ENCODE peak calls at places on chromosome 5, in seven cellular contexts. H is brain microvascular endothelial cell, Y is endothelial cell, F is heart right ventricle, T is tibial artery, R is upper lobe of right lung, D is NB4. K is an unnamed sample.
A peak's percentile ranks its signal among the peaks of the same experiment; 100 is the strongest.

GRCh38 chr5:126000533-126000932 is 422.7 kb upstream of the GRAMD2B start:
- DNase-seq in H (no peak), Y (no peak), F (no peak), T (no peak), R (no peak), D (no peak), K (no peak)

GRCh38 chr5:142025637-142026036 is 12.8 kb upstream of the GNPDA1 start:
- DNase-seq in H (no peak), Y (no peak), F (no peak), T (no peak), R (no peak), D (no peak), K (no peak)

GRCh38 chr5:36152324-36153298 is 700 bp downstream of the SKP2 start:
- DNase-seq in H (no peak), Y (no peak), F (no peak), T (no peak), R (no peak), D (peak; percentile 43), K (no peak)

GRCh38 chr5:17182494-17182893 is 34.9 kb upstream of the BASP1 start:
- DNase-seq in H (peak; percentile 39), Y (no peak), F (no peak), T (no peak), R (no peak), D (no peak), K (no peak)

GRCh38 chr5:170467000-170467707 is 36.7 kb upstream of the KCNIP1 start:
- DNase-seq in H (peak; percentile 91), Y (no peak), F (no peak), T (no peak), R (no peak), D (peak; percentile 69), K (no peak)

GRCh38 chr5:14178671-14179211 is 35.6 kb downstream of the TRIO start:
- DNase-seq in H (peak; percentile 82), Y (no peak), F (no peak), T (no peak), R (no peak), D (no peak), K (no peak)

GRCh38 chr5:79133657-79134451 is 22.2 kb downstream of the BHMT start:
- DNase-seq in H (peak; percentile 79), Y (peak; percentile 75), F (peak; percentile 60), T (peak; percentile 68), R (no peak), D (peak; percentile 83), K (no peak)

GRCh38 chr5:167633931-167634341 is 657.5 kb upstream of the WWC1 start:
- DNase-seq in H (peak; percentile 83), Y (no peak), F (no peak), T (no peak), R (no peak), D (no peak), K (no peak)

DNA sequence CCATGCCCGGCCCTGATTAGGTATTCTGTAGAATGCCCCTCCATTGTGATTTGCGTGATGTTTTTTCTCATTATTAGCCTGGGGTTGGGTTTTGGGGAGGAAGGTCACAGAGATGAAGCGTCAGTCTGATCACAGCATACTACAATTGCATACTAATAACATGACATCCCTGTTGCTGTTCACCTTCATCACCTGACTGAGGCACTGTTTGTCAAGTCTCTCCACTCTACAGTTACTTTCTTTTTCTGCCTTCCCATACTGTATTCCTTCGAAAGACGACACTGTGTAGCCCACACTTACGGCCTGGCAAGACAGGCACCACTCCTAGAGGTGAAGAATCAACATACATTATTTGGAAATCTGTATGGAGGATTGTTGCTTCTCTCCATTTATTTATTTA is 5.5 kb downstream of the ZNF354C start:
- DNase-seq in H (no peak), Y (no peak), F (no peak), T (no peak), R (no peak), D (no peak), K (no peak)
- TF ChIP-seq CTCF in H (no peak), Y (no peak), F (no peak), T (no peak), R (no peak), D (no peak), K (no peak)

DNA sequence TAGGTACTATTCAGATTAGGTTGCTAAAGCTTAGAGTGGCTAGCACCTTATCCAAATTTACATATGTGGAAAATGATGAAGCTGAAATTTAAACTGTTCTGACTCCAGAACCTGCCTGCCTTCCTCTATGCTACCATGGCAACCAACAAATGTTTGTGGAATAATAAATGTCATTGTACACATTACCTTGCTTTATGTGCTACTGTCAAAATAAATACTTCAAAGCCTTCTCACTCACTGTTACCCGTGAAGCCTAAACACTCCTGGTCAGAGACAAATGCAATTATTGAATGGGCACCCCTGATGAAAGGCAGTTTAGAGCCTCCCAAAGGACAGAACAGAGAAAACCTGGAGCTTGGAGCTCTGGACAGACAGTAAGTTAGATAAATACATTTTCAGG is 158.6 kb downstream of the FAM114A2 start:
- DNase-seq in H (no peak), Y (no peak), F (no peak), T (no peak), R (no peak), D (no peak), K (no peak)
- TF ChIP-seq CTCF in H (no peak), Y (no peak), F (no peak), T (no peak), R (no peak), D (no peak), K (no peak)

DNA sequence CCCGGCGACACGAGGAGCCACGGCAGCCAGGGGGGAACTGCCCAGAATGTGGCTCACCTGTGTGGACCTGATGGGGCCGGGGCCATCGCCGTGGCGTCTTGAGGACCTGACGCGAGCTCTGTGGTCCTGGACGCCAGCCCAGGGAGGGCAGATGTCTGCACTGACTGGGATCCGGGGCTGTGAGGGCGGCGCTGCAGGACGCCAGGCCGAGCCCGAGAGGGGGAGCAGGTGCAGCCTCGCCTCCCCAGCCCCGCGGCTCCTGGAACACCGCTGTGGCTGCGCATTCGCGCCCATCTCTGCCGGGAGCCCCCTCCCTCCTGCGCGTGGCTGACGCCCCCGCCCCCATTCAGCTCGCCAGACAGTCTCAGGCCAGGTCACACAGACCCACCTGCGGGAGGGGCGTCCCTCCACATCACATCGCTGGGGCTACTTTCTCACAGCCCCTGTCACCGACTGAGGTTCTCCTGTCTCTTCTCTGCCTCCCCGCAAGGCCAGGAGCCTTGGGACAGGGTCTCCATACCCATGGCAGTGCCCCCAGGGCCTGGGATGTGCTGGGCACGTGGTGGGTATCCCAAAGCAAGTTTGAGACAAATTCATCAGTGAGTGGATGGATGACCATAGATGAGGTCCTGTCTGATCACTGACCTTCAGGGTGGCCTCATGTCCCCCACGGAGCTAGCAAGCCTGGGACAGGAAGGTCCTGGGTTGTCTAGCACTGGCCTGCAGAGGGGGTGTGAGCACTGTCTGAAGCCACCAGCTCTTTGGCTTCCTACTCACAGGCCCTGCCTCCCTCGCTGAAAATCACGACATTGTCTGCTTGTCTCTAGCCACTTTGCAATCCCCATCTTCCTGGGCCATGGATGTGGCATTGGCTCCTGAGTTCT is 47.3 kb downstream of the RASGEF1C start:
- DNase-seq in H (no peak), Y (no peak), F (no peak), T (no peak), R (no peak), D (peak; percentile 14), K (peak; percentile 88)
- TF ChIP-seq CTCF in H (peak; percentile 12), Y (no peak), F (no peak), T (no peak), R (peak; percentile 7), D (no peak), K (peak; percentile 21)

DNA sequence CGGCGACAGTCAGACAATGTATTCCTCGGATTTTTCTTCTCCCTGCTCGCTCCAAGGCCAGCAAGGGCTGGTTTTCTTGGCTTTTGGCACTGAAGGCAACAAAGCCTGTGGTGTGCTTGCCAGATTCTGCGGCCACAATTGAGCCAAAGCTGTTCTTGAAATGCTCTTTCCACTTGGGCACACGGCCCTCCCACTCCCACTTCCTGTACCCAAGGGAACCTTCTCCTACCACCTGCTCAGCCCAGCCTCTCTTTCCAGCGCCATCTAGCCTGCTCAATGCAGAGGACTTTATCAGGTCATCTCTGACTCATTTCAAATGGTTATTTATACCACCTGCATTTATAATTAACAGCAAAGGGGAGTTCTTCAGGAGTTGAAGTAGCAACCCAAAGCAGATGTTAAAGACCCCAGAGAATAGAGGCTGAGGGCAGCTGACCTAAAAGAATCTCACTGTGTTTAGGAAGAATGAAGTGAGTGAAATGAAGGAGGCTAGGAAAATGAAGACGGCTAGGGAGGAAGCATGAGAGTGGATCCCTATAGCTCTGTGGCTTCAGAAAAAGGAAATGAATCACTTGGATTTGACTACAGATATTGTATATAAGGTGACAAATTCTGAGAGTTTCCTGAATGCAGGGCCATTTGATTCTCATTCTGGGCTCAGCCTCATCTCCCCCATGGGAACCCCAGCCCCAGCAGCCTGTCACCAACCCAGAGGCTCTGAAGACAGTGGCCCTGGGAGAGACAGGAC is 439.0 kb downstream of the ENC1 start:
- DNase-seq in H (peak; percentile 42), Y (no peak), F (peak; percentile 41), T (no peak), R (no peak), D (peak; percentile 57), K (no peak)
- TF ChIP-seq CTCF in H (peak; percentile 21), Y (no peak), F (no peak), T (no peak), R (no peak), D (no peak), K (no peak)

DNA sequence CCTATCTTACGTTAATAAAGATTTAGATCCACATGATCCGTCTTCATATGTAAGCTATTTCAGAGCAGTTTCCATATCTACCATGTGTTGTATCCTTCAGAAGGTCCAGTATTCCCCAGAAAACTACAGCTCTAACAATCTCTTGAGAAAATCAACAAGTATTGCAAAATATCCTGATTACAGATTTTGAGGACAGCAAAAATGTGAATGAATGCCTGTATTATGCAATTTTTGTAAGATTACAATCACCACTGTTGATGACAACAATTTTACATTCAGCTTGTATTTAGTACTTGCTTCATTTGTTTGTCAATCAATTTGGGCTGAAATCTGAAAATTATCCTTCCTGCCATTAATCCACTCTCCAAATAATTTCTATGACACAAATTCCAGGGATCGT is 43.0 kb upstream of the FLT4 start:
- DNase-seq in H (no peak), Y (no peak), F (no peak), T (no peak), R (no peak), D (no peak), K (no peak)
- TF ChIP-seq CTCF in H (no peak), Y (no peak), F (no peak), T (no peak), R (no peak), D (no peak), K (no peak)

GRCh38 chr5:1004598-1005361 is 3.8 kb upstream of the NKD2 start:
- DNase-seq in H (no peak), Y (peak; percentile 66), F (peak; percentile 81), T (peak; percentile 52), R (peak; percentile 87), D (peak; percentile 90), K (no peak)
- TF ChIP-seq CTCF in H (peak; percentile 27), Y (no peak), F (peak; percentile 59), T (peak; percentile 7), R (peak; percentile 51), D (peak; percentile 39), K (peak; percentile 79)

K was measured in chondrocyte.